ENCODE peak calls at places on chromosomes 4 and X, in eight cellular contexts. R, P, F, T, W, N, D and S are unnamed samples.
A peak's percentile ranks its signal among the peaks of the same experiment; 100 is the strongest.

GRCh38 chrX:109629310-109629709 is 4.3 kb upstream of the KCNE5 start:
- DNase-seq in T (no peak), P (no peak), D (peak; percentile 32), W (no peak), R (no peak), F (no peak), N (no peak), S (peak; percentile 2)

GRCh38 chr4:156177941-156178340 is 224.3 kb upstream of the CTSO start:
- DNase-seq in T (no peak), N (no peak), D (no peak), W (no peak), F (no peak), P (no peak), R (no peak), S (no peak)

GRCh38 chr4:111519683-111520082 is 625.6 kb upstream of the FAM241A start:
- DNase-seq in D (no peak), P (no peak), W (no peak), T (no peak), N (no peak), R (no peak), F (no peak), S (no peak)

GRCh38 chrX:38260231-38260630 is 39.6 kb upstream of the SRPX start:
- DNase-seq in T (peak; percentile 35), W (peak; percentile 58), R (peak; percentile 65), F (peak; percentile 11), D (peak; percentile 7), N (no peak), P (no peak), S (no peak)

GRCh38 chr4:59339631-59340030 is 1860.5 kb upstream of the ADGRL3 start:
- DNase-seq in D (peak; percentile 2), R (peak; percentile 49), W (no peak), T (no peak), P (no peak), F (no peak), N (no peak), S (no peak)

GRCh38 chr4:16914208-16914607 is 15.8 kb upstream of the LDB2 start:
- DNase-seq in D (peak; percentile 53), N (no peak), R (peak; percentile 78), W (peak; percentile 26), F (peak; percentile 34), T (peak; percentile 2), P (no peak), S (peak; percentile 71)

GRCh38 chr4:70603856-70604255 is 11.8 kb downstream of the AMBN start:
- DNase-seq in F (peak; percentile 58), N (no peak), P (no peak), R (no peak), W (no peak), T (no peak), D (no peak), S (peak; percentile 70)

GRCh38 chrX:48573690-48574269 is 504 bp upstream of the RBM3 start:
- DNase-seq in W (no peak), F (no peak), R (no peak), N (no peak), D (no peak), T (no peak), P (peak; percentile 37), S (no peak)

GRCh38 chrX:7446815-7447214 is 298.9 kb upstream of the PUDP start:
- DNase-seq in T (no peak), P (no peak), F (no peak), W (no peak), D (no peak), R (peak; percentile 21), N (no peak), S (no peak)

GRCh38 chrX:154014429-154015380 is 5.0 kb downstream of the IRAK1 start:
- DNase-seq in T (no peak), D (no peak), P (no peak), N (no peak), W (no peak), F (no peak), R (no peak), S (no peak)

GRCh38 chrX:19893722-19894121 is 6.3 kb upstream of the SH3KBP1 start:
- DNase-seq in F (peak; percentile 59), D (no peak), P (no peak), T (no peak), N (no peak), R (no peak), W (no peak), S (peak; percentile 62)

GRCh38 chr4:26746742-26747351 is 113.8 kb upstream of the STIM2 start:
- DNase-seq in T (no peak), F (no peak), N (peak; percentile 58), P (no peak), W (no peak), R (no peak), D (no peak), S (no peak)

GRCh38 chrX:41518841-41519220 is 71.7 kb downstream of the NYX start:
- DNase-seq in N (no peak), T (no peak), D (no peak), F (peak; percentile 49), R (no peak), P (no peak), W (no peak), S (no peak)

GRCh38 chr4:140255467-140255866 is 101.5 kb upstream of the MAML3 start:
- DNase-seq in W (no peak), T (no peak), F (peak; percentile 67), N (no peak), R (no peak), D (no peak), P (no peak), S (peak; percentile 22)

GRCh38 chr4:140254656-140255299 is 100.8 kb upstream of the MAML3 start:
- DNase-seq in N (no peak), F (no peak), R (no peak), D (no peak), P (no peak), T (no peak), W (no peak), S (no peak)

GRCh38 chr4:140252742-140253555 is 99.0 kb upstream of the MAML3 start:
- DNase-seq in F (peak; percentile 56), T (peak; percentile 52), D (peak; percentile 84), W (peak; percentile 69), R (peak; percentile 95), N (peak; percentile 22), P (peak; percentile 39), S (peak; percentile 78)

GRCh38 chr4:140252144-140252741 is 98.3 kb upstream of the MAML3 start:
- DNase-seq in D (no peak), R (peak; percentile 79), N (no peak), T (peak; percentile 14), P (no peak), W (peak; percentile 34), F (no peak), S (no peak)

DNA sequence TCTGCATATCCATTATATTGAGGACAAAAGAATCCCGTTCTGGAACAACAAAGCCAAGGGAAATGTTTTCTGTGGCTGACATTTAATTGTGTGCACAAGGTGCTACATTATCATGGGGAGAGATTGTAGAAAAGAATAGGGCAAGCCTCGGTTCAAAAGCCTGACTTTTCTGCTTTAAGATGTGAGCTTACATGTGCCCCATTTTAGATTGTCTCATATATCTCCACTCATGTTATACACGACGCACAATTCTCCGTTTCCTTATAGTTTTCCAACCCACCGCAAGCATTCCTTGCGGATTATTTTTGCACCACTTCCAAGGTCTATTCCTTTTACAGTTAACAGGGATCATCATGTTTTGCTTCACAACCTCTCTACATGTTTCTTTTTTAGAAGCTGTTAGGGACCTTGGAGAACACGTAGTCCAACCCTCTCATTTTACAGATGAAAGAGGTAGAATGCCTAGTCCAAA is 99.6 kb upstream of the MAML3 start:
- DNase-seq in F (no peak), T (no peak), N (no peak), W (no peak), D (no peak), P (no peak), R (no peak), S (no peak)
- H3K4me3 ChIP-seq in F (no peak overlapping the region), T (peak overlapping the region; percentile 53), N (no peak overlapping the region), W (no peak overlapping the region), D (no peak overlapping the region), P (peak overlapping the region; percentile 75), R (no peak overlapping the region), S (no peak overlapping the region)

DNA sequence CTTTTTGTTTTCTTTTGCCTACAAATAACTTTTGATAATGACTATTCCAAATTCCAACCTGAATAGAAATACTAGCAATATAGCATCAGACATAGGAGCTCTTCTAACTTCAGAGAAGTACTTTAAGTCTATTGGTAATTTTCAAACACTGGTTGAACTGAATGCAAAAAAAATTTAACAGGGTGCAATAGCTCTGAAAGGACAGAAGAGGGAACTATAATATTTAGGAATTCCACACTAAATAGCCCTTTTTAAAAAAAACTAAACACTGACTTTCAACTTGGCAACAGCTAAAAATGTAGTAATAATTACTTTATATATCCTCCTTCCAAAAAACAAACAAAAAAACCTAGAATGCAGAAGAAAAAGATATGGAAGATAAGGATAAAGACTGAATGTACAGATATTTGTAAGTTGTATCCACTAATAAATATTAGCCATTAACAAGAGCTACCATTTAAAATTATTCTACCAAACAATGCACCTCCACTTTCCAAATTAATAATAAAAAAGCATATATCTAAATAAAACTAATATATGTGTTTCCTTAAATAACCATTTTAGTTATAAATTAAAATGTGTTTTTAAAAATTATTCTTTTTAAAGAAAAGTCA is 81.4 kb downstream of the FBXW7 start:
- DNase-seq in N (no peak), D (no peak), P (no peak), T (peak; percentile 47), R (no peak), W (peak; percentile 35), F (peak; percentile 46), S (peak; percentile 60)
- H3K4me3 ChIP-seq in N (no peak overlapping the region), D (no peak overlapping the region), P (no peak overlapping the region), T (no peak overlapping the region), R (no peak overlapping the region), W (no peak overlapping the region), F (no peak overlapping the region), S (no peak overlapping the region)

DNA sequence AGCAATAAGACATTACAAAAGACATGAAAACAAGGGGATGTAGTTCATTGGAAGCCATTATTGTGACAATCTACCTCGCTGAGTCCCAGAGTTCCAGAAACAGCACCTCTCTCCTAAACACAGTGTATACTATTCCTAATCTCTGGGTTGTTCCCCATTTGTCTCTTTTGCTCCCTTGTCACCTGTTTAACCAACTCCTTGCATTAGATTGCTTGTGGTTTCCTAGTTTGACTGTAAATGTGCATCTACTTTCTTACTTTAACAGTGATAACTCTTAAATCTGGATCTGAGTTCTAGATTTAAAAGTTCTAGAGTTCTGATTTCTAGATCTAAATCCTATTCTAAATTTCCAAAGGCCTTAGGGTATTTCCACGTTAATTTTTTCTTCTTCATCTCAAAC is 71.6 kb upstream of the TET2 start:
- DNase-seq in P (no peak), W (no peak), F (no peak), D (no peak), R (no peak), N (no peak), T (no peak), S (no peak)
- H3K4me3 ChIP-seq in P (no peak overlapping the region), W (no peak overlapping the region), F (no peak overlapping the region), D (no peak overlapping the region), R (no peak overlapping the region), N (no peak overlapping the region), T (no peak overlapping the region), S (no peak overlapping the region)

DNA sequence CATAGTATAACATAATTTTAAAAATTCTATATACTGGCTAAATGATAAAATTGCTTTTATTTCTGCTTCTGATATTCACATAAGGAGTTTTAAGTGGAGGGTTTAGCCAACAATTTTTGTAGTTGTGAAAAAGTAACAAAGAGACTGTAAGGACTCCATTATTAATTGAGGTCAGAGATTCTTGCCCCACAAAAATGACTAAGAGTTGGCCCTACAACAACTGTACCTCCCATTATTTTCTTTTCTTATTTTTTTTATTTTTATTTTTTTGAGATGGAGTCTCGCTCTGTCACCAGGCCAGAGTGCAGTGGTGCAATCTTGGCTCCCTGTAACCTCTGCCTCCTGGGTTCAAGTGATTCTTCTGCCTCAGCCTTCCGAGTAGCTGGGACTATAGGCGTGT is 9.4 kb upstream of the ADH1B start:
- DNase-seq in P (no peak), N (no peak), D (no peak), F (no peak), W (no peak), R (no peak), T (no peak), S (no peak)
- H3K4me3 ChIP-seq in P (no peak overlapping the region), N (no peak overlapping the region), D (no peak overlapping the region), F (no peak overlapping the region), W (no peak overlapping the region), R (no peak overlapping the region), T (no peak overlapping the region), S (no peak overlapping the region)

GRCh38 chr4:153512952-153513500 is 46.9 kb downstream of the TMEM131L start:
- DNase-seq in R (no peak), F (peak; percentile 49), T (no peak), N (no peak), W (no peak), P (no peak), D (no peak), S (peak; percentile 77)
- H3K4me3 ChIP-seq in R (no peak overlapping the region), F (no peak overlapping the region), T (no peak overlapping the region), N (no peak overlapping the region), W (no peak overlapping the region), P (no peak overlapping the region), D (no peak overlapping the region), S (no peak overlapping the region)